ENCODE peak calls at places on chromosome 21, in nine cellular contexts. H, Z, J, I, A, N, E, L and R are unnamed samples.

GRCh38 chr21:35366348-35367085 is 317.4 kb upstream of the RUNX1 start:
- DNase-seq in J (no peak), L (peak), A (no peak), I (no peak), E (no peak), H (no peak), Z (no peak), N (no peak), R (no peak)

GRCh38 chr21:38880578-38880966 is 74.8 kb downstream of the ETS2 start:
- DNase-seq in E (no peak), Z (no peak), A (no peak), J (no peak), L (no peak), H (no peak), N (no peak), I (no peak), R (no peak)

GRCh38 chr21:16004121-16004520 is 274.3 kb downstream of the USP25 start:
- DNase-seq in A (no peak), L (no peak), E (no peak), H (no peak), I (no peak), N (no peak), Z (no peak), J (no peak), R (no peak)

GRCh38 chr21:34771512-34772028 is 102.8 kb downstream of the CLIC6 start:
- DNase-seq in E (no peak), I (no peak), L (no peak), N (no peak), H (peak), A (peak), Z (no peak), J (peak), R (no peak)

GRCh38 chr21:25878334-25878733 is 143.6 kb downstream of the GABPA start:
- DNase-seq in A (peak), Z (no peak), L (no peak), J (no peak), E (no peak), I (no peak), N (no peak), H (no peak), R (no peak)

GRCh38 chr21:17196619-17197018 is 316.2 kb upstream of the CXADR start:
- DNase-seq in E (no peak), L (no peak), N (no peak), A (no peak), J (no peak), Z (no peak), H (no peak), I (no peak), R (no peak)

GRCh38 chr21:25329227-25329626 is 278.1 kb downstream of the MRPL39 start:
- DNase-seq in E (no peak), A (no peak), L (no peak), Z (no peak), I (no peak), H (no peak), N (no peak), J (no peak), R (no peak)

GRCh38 chr21:31366825-31367224 is 22.8 kb upstream of the TIAM1 start:
- DNase-seq in I (peak), Z (no peak), E (peak), J (peak), N (no peak), A (no peak), H (peak), L (no peak), R (no peak)

GRCh38 chr21:21921410-21922232 is 923.4 kb downstream of the NCAM2 start:
- DNase-seq in H (no peak), N (no peak), Z (no peak), E (no peak), A (no peak), J (no peak), L (no peak), I (no peak), R (no peak)

GRCh38 chr21:34524671-34525601 is 12.9 kb upstream of the KCNE1 start:
- DNase-seq in N (no peak), L (peak), A (no peak), Z (no peak), J (no peak), E (no peak), H (no peak), I (no peak), R (no peak)

GRCh38 chr21:38888956-38889605 is 83.4 kb downstream of the ETS2 start:
- DNase-seq in Z (no peak), H (no peak), N (no peak), L (no peak), I (no peak), E (no peak), J (no peak), A (no peak), R (no peak)

GRCh38 chr21:38716942-38717341 is 88.8 kb upstream of the ETS2 start:
- DNase-seq in L (no peak), Z (no peak), J (no peak), E (no peak), I (no peak), N (no peak), A (no peak), H (no peak), R (no peak)

GRCh38 chr21:37072988-37073416 is at the start of the genes PIGP and TTC3:
- DNase-seq in J (peak), E (peak), A (peak), I (peak), N (peak), H (no peak), L (peak), Z (peak), R (peak)
- TF ChIP-seq POLR2AphosphoS5 in J (peak), E (peak), A (peak), I (peak), N (peak), H (peak), L (peak), Z (peak), R (peak)

GRCh38 chr21:32726742-32727477 is 903 bp downstream of the SYNJ1 start:
- DNase-seq in J (no peak), Z (peak), E (no peak), I (no peak), N (peak), H (no peak), L (no peak), A (no peak), R (no peak)
- H3K4me3 ChIP-seq in J (peak), Z (peak), E (peak), I (peak), N (peak), H (peak), L (peak), A (peak), R (peak)

GRCh38 chr21:42829417-42829816 is 49.9 kb downstream of the WDR4 start:
- DNase-seq in J (no peak), L (peak), A (no peak), Z (no peak), E (no peak), N (no peak), H (no peak), I (no peak), R (peak)

GRCh38 chr21:42833439-42833815 is 45.9 kb downstream of the WDR4 start:
- DNase-seq in N (peak), I (no peak), J (peak), E (peak), Z (peak), H (no peak), A (no peak), L (no peak), R (peak)

GRCh38 chr21:42829954-42830353 is 49.4 kb downstream of the WDR4 start:
- DNase-seq in H (no peak), L (no peak), N (no peak), J (no peak), A (no peak), Z (no peak), E (no peak), I (no peak), R (peak)

GRCh38 chr21:42830456-42831455 is 48.6 kb downstream of the WDR4 start:
- DNase-seq in J (no peak), N (no peak), I (no peak), L (peak), Z (no peak), A (peak), E (peak), H (no peak), R (peak)

DNA sequence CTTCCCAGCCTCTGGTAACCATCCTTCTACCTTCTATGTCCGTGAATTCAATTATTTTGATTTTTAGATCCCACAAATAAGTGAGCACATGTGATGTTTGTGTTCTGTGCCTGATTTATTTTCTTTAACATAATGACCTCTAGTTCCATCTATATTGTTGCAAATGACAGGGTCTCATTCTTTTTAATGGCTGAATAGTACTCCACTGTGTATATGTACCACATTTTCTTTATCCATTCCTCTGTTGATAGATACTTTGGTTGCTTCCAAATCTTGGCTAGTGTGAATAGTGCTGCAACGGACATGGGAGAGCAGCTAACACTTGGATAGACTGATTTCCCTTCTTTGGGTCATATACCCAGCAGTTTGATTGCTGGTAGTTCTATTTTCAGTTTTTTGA is 51.8 kb downstream of the WDR4 start:
- DNase-seq in H (no peak), J (no peak), E (no peak), L (no peak), A (no peak), I (no peak), Z (no peak), N (no peak), R (no peak)
- TF ChIP-seq POLR2AphosphoS5 in H (no peak), J (no peak), E (no peak), L (no peak), A (no peak), I (no peak), Z (no peak), N (no peak), R (no peak)

GRCh38 chr21:14070049-14070893 is 140.5 kb downstream of the LIPI start:
- DNase-seq in E (no peak), A (no peak), I (no peak), N (no peak), Z (no peak), L (no peak), J (no peak), H (no peak), R (peak)

GRCh38 chr21:14073615-14074014 is 137.1 kb downstream of the LIPI start:
- DNase-seq in J (no peak), E (no peak), Z (no peak), H (no peak), A (no peak), N (no peak), L (no peak), I (no peak), R (no peak)

GRCh38 chr21:14072761-14073535 is 137.8 kb downstream of the LIPI start:
- DNase-seq in A (no peak), N (no peak), I (no peak), L (no peak), E (no peak), J (no peak), H (no peak), Z (no peak), R (peak)

GRCh38 chr21:14070968-14071367 is 139.8 kb downstream of the LIPI start:
- DNase-seq in L (no peak), J (no peak), E (no peak), Z (no peak), N (no peak), I (no peak), H (no peak), A (no peak), R (no peak)

GRCh38 chr21:14071902-14072734 is 138.6 kb downstream of the LIPI start:
- DNase-seq in J (no peak), A (no peak), Z (no peak), E (peak), I (no peak), L (no peak), N (no peak), H (no peak), R (no peak)
- H3K4me3 ChIP-seq in J (no peak), A (no peak), Z (no peak), E (no peak), I (no peak), L (no peak), N (no peak), H (no peak), R (no peak)

GRCh38 chr21:42164064-42164789 is 54.7 kb upstream of the ABCG1 start:
- DNase-seq in N (peak), E (peak), A (no peak), I (no peak), Z (peak), L (peak), J (peak), H (no peak), R (peak)
- TF ChIP-seq POLR2AphosphoS5 in N (no peak), E (peak), A (peak), I (no peak), Z (no peak), L (no peak), J (no peak), H (no peak), R (no peak)

GRCh38 chr21:45407629-45408247 is 2.8 kb downstream of the COL18A1 start:
- DNase-seq in E (no peak), I (no peak), L (peak), H (no peak), A (no peak), N (no peak), Z (no peak), J (no peak), R (no peak)

GRCh38 chr21:45408811-45409261 is 3.9 kb downstream of the COL18A1 start:
- DNase-seq in L (peak), J (no peak), H (no peak), Z (no peak), E (no peak), I (no peak), N (no peak), A (no peak), R (no peak)

GRCh38 chr21:45409466-45410150 is 4.6 kb downstream of the COL18A1 start:
- DNase-seq in A (no peak), Z (no peak), E (no peak), N (peak), J (no peak), I (peak), L (peak), H (no peak), R (no peak)

GRCh38 chr21:45406801-45407628 is 2.0 kb downstream of the COL18A1 start:
- DNase-seq in L (peak), E (no peak), Z (no peak), N (no peak), J (no peak), H (no peak), I (no peak), A (no peak), R (no peak)

DNA sequence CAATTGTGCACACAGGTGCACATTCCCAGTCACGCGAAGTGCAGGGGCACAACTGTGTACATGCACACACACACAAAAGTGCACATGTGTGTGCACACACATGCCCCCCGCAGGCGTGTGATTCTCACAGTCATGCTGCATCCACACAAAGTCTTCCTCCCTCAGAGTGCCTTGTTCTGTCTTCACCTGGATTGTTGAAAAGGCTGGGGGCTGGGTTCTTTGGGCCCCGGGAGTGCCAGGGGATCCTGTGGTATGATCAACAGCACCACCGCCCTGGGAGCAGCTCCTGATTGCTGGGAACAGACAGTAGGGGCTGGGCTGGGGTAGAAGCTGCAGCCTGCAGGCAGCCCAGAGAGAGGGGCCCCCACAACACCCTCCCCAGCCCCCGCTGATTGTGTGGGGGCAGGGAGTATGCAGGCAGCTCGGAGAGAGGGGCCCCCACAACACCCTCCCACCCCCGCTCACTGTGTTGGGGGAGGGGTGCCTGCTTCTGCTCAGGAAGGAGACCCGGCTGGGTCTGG is 3.4 kb downstream of the COL18A1 start:
- DNase-seq in A (no peak), N (no peak), H (no peak), J (no peak), Z (no peak), E (no peak), L (peak), I (no peak), R (no peak)
- H3K4me3 ChIP-seq in A (no peak), N (no peak), H (peak), J (no peak), Z (no peak), E (no peak), L (no peak), I (no peak), R (no peak)

DNA sequence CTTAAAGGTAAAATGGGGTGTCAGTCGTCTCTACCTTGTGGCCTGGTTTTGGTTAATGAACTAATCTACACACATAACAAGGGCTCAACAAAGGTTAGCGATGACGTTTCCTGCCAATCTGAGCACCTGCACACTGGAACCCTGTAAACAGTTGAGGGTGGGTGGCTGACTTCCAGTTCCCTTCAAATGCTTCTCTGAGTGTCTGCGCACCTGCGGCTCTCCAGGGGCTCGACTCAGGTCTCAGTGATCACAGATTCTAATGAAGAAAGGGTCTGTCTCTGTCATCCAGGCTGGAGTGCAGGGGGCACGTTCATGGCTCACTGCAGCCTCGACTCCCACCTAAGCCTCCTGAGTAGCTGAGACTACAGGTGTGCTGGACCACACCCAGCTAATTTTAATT is 3.3 kb upstream of the AGPAT3 start:
- DNase-seq in J (no peak), I (no peak), H (no peak), E (peak), N (no peak), L (peak), Z (no peak), A (no peak), R (no peak)
- TF ChIP-seq POLR2AphosphoS5 in J (no peak), I (no peak), H (no peak), E (no peak), N (no peak), L (no peak), Z (no peak), A (no peak), R (no peak)

DNA sequence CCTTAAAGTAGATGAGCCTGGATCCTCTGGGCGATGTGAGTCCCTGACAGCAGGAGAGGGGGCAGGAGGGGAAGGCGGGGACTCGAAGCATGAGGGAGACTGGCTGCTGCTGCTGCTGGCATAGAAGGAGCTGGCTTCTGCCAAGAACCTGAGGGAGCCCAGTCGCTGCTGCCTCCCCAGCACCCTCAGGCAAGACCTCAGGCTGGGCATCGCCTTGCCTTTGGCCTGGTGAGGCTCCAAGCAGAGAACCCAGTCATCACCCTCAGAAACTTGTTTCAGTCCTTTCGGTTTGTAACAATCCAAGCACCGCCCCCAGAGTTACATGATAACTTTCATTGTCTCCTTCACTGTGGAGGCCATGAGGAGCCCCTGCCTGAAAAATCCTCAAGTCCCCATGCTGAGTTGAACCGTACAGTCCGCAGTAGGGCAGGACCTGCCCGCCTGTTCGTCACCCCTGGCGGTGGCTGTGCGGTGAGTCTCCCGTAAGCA is 38.8 kb downstream of the POFUT2 start:
- DNase-seq in E (no peak), N (no peak), A (peak), H (no peak), L (peak), Z (peak), I (peak), J (no peak), R (no peak)
- H3K4me3 ChIP-seq in E (peak), N (no peak), A (peak), H (peak), L (peak), Z (peak), I (peak), J (no peak), R (peak)

DNA sequence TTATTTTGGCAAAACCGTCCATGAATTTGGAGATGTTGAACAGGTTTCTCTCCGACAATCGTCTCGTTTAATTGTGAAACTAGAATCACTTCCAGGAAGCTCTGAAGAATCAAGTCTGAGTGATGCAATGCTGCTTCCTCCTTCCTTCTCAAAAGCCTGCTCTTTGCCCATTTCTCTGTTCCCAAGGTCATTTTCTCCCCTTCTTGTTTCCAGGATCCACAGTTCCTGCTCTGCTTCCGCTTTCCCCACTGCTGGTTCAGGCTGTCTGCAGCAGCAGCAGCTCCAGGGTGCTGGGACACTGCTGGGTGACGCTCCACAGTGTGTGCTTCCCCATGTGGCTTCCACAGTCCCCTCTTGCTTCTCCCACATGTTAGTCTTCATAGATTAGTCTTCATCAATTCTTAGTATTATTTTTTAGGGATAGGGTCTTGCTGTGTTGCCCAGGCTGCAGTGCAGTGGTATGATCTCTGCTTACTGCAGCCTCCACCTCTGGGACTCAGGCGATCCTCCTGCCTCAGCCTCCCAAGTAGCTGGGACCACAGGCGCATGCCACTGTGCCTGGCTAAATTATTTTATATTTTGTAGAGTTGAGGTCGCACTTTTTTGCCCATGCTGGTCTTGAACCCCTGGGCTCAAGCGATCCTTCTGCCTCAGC is 156.2 kb downstream of the DYRK1A start:
- DNase-seq in I (no peak), E (no peak), A (no peak), L (no peak), Z (no peak), H (no peak), J (no peak), N (peak), R (no peak)
- TF ChIP-seq POLR2AphosphoS5 in I (no peak), E (no peak), A (no peak), L (no peak), Z (no peak), H (no peak), J (no peak), N (no peak), R (no peak)

GRCh38 chr21:42646836-42647235 is 6.6 kb upstream of the PDE9A start:
- DNase-seq in H (no peak), J (no peak), L (no peak), A (no peak), E (no peak), I (no peak), N (no peak), Z (no peak), R (no peak)

GRCh38 chr21:42646076-42646825 is 7.2 kb upstream of the PDE9A start:
- DNase-seq in N (no peak), I (no peak), A (no peak), L (no peak), E (no peak), J (no peak), H (no peak), Z (no peak), R (no peak)

GRCh38 chr21:42642219-42642745 is 11.1 kb upstream of the PDE9A start:
- DNase-seq in E (no peak), Z (no peak), H (no peak), L (no peak), I (no peak), A (no peak), N (no peak), J (no peak), R (no peak)

GRCh38 chr21:42645211-42646075 is 8.0 kb upstream of the PDE9A start:
- DNase-seq in J (no peak), H (no peak), Z (no peak), I (no peak), L (no peak), E (no peak), N (no peak), A (no peak), R (no peak)

GRCh38 chr21:42644223-42645208 is 8.9 kb upstream of the PDE9A start:
- DNase-seq in N (no peak), H (no peak), J (no peak), I (no peak), A (no peak), E (no peak), Z (no peak), L (no peak), R (no peak)
- H3K4me3 ChIP-seq in N (no peak), H (no peak), J (no peak), I (no peak), A (no peak), E (no peak), Z (no peak), L (no peak), R (no peak)